ENCODE peak calls at places on chromosomes 7 and 10, in seven cellular contexts. T is left ventricle myocardium inferior; U is CD4-positive, CD25-positive, alpha-beta regulatory T cell; D is CD4-positive, alpha-beta memory T cell; K is CD8-positive, alpha-beta memory T cell; G is heart left ventricle; E is transverse colon. F is an unnamed sample.

GRCh38 chr10:68517188-68517587 is 10.1 kb downstream of the SLC25A16 start:
- DNase-seq in D (no peak), K (no peak), T (no peak), U (no peak), E (no peak), G (no peak), F (no peak)

GRCh38 chr7:46389131-46389530 is 468.1 kb upstream of the IGFBP3 start:
- DNase-seq in T (no peak), D (no peak), U (no peak), E (no peak), G (no peak), K (no peak), F (no peak)

GRCh38 chr10:62233494-62234283 is 35.0 kb downstream of the RTKN2 start:
- DNase-seq in D (no peak), K (no peak), T (no peak), E (no peak), G (no peak), U (no peak), F (peak; percentile 49)

GRCh38 chr10:107545717-107546116 is 381.2 kb upstream of the SORCS1 start:
- DNase-seq in D (no peak), G (no peak), U (no peak), T (no peak), E (no peak), K (no peak), F (no peak)

GRCh38 chr10:12711344-12711708 is 290.2 kb downstream of the CCDC3 start:
- DNase-seq in K (no peak), U (no peak), T (no peak), E (no peak), G (no peak), D (no peak), F (no peak)

GRCh38 chr7:156120552-156120951 is 308.3 kb upstream of the SHH start:
- DNase-seq in D (no peak), U (no peak), K (no peak), E (no peak), G (no peak), T (no peak), F (no peak)

GRCh38 chr10:44581996-44582395 is 197.1 kb upstream of the CXCL12 start:
- DNase-seq in U (no peak), G (no peak), E (no peak), T (no peak), D (no peak), K (no peak), F (no peak)

GRCh38 chr7:14888904-14889482 is 13.6 kb downstream of the DGKB start:
- DNase-seq in K (no peak), G (no peak), D (no peak), E (no peak), T (no peak), U (no peak), F (no peak)

GRCh38 chr10:15745748-15746147 is 26.0 kb upstream of the ITGA8 start:
- DNase-seq in T (peak; percentile 53), E (no peak), G (no peak), U (no peak), D (no peak), K (no peak), F (peak; percentile 45)

GRCh38 chr7:99607548-99607947 is 9.2 kb upstream of the ZSCAN25 start:
- DNase-seq in U (no peak), T (no peak), G (no peak), E (no peak), K (no peak), D (no peak), F (no peak)

GRCh38 chr10:124642076-124642710 is 102.0 kb downstream of the FAM53B start:
- DNase-seq in G (no peak), D (no peak), T (peak; percentile 79), E (no peak), K (no peak), U (no peak), F (no peak)

GRCh38 chr7:15399446-15399845 is 162.4 kb downstream of the AGMO start:
- DNase-seq in U (no peak), K (no peak), G (no peak), T (no peak), E (no peak), D (no peak), F (peak; percentile 1)

GRCh38 chr10:132368881-132369635 is 27.9 kb upstream of the PWWP2B start:
- DNase-seq in U (no peak), K (no peak), G (peak; percentile 14), T (no peak), D (no peak), E (no peak), F (no peak)

GRCh38 chr7:69770613-69771012 is 172.3 kb downstream of the AUTS2 start:
- DNase-seq in D (no peak), G (no peak), T (no peak), U (no peak), E (no peak), K (no peak), F (no peak)

GRCh38 chr10:71825217-71825616 is 25.8 kb downstream of the PSAP start:
- DNase-seq in E (no peak), K (no peak), G (no peak), T (no peak), U (no peak), D (no peak), F (no peak)
- H3K36me3 ChIP-seq in E (peaks cover 90% of the 10 kb centered on the region), K (peaks cover 75% of the 10 kb centered on the region), G (peaks cover 99% of the 10 kb centered on the region), T (peaks cover 100% of the 10 kb centered on the region), U (peaks cover 89% of the 10 kb centered on the region), D (peaks cover 79% of the 10 kb centered on the region), F (peaks cover 35% of the 10 kb centered on the region)

DNA sequence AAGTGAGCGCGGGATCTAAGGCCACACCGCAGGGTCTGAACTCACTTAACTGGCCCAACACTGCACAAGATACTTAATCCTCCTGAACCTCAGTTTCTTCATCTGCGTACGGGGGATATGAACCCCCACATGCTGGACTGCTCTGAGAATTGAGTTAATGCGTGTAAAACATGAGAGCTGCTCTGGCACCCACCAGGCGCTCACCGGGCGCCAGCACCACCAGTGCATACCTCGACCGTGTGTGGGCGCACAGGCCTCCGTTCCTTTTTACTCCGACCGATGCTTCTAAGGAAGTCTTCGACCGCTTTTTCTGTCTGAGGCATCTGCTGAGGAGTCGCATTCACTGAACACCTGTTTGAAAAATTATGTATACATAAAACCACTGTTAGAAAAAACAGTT is 27.2 kb downstream of the PITRM1 start:
- DNase-seq in T (no peak), D (no peak), G (no peak), U (no peak), E (no peak), K (no peak), F (no peak)
- H3K27ac ChIP-seq in T (no peak overlapping the region), D (no peak overlapping the region), G (no peak overlapping the region), U (no peak overlapping the region), E (no peak overlapping the region), K (no peak overlapping the region), F (no peak overlapping the region)

DNA sequence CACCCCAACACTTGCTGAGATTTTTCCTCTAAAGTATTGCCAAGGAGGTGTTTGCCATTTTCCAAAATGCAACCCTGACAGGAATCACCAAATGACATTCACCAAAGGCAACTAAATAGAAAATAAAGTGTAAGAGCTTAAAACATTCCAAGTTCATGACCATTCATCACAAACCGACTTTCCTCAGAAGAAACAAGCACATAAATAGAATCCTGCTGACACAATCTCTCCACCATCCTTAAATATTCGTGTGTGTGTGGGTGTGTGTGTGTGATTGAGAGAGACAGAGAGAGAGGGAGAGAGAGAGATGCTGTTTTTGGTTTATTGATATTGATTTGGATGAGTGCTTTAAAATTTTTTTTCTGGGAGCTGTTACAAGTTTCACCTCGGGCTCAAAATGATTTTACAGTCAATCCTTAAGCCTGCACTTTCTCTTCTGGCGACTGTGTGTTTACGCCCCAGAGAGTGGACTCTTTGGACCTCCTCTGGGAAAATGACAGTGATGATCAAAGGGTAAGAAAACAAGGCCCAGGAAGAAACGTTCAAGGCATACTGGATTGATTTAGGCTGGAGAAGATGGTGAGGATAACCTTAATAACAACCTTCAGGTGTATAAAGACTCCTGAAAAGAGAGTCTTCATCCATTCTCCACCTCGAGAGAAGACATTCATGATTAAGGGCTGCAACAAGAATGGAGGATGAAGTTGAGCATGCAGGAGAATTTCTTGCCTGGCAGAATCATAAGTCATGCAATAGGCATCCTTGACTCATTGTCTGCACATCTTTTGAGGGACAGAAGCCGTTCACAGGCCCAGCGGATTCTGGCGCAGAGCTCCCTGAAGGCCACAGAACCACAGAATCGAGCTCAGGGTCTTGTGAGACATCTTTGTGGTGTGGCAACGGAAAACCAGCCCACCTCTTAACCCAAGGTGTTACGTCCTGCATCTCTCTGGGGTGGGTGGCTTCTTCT is 104.4 kb upstream of the FGFR2 start:
- DNase-seq in G (no peak), T (no peak), U (no peak), E (no peak), D (no peak), K (no peak), F (no peak)
- H3K4me3 ChIP-seq in G (no peak overlapping the region), T (no peak overlapping the region), U (no peak overlapping the region), E (no peak overlapping the region), D (no peak overlapping the region), K (no peak overlapping the region), F (no peak overlapping the region)

GRCh38 chr10:77981281-77981680 is 48.0 kb downstream of the POLR3A start:
- DNase-seq in U (no peak), D (no peak), T (no peak), E (no peak), G (no peak), K (no peak), F (no peak)

GRCh38 chr10:77975086-77975666 is 48.6 kb upstream of the DLG5 start:
- DNase-seq in E (peak; percentile 41), G (no peak), D (no peak), T (no peak), U (no peak), K (no peak), F (no peak)

GRCh38 chr10:77977016-77977415 is 50.5 kb upstream of the DLG5 start:
- DNase-seq in K (no peak), U (no peak), T (no peak), G (no peak), E (no peak), D (no peak), F (no peak)

GRCh38 chr10:77979221-77979620 is 50.1 kb downstream of the POLR3A start:
- DNase-seq in T (no peak), G (no peak), D (no peak), K (no peak), U (no peak), E (no peak), F (no peak)

GRCh38 chr10:77977975-77978759 is 51.1 kb downstream of the POLR3A start:
- DNase-seq in K (no peak), G (no peak), E (no peak), T (no peak), D (no peak), U (no peak), F (no peak)
- H3K36me3 ChIP-seq in K (peaks cover 39% of the 10 kb centered on the region), G (peaks cover 77% of the 10 kb centered on the region), E (peaks cover 55% of the 10 kb centered on the region), T (peaks cover 76% of the 10 kb centered on the region), D (peaks cover 48% of the 10 kb centered on the region), U (peaks cover 63% of the 10 kb centered on the region), F (peaks cover 22% of the 10 kb centered on the region)

GRCh38 chr10:22635650-22636049 is 78.7 kb downstream of the PIP4K2A start:
- DNase-seq in G (no peak), U (no peak), D (no peak), E (no peak), T (no peak), K (no peak), F (no peak)

GRCh38 chr10:22633106-22633505 is 81.3 kb downstream of the PIP4K2A start:
- DNase-seq in T (no peak), K (no peak), G (no peak), D (no peak), U (no peak), E (no peak), F (no peak)

GRCh38 chr10:22633528-22633927 is 80.8 kb downstream of the PIP4K2A start:
- DNase-seq in K (no peak), E (no peak), U (no peak), T (no peak), D (no peak), G (no peak), F (no peak)

GRCh38 chr10:22634093-22634492 is 80.3 kb downstream of the PIP4K2A start:
- DNase-seq in U (no peak), D (peak; percentile 32), E (no peak), K (no peak), T (no peak), G (no peak), F (no peak)

GRCh38 chr10:22634606-22635467 is 79.5 kb downstream of the PIP4K2A start:
- DNase-seq in D (no peak), G (no peak), U (no peak), T (no peak), K (no peak), E (no peak), F (no peak)
- H3K27ac ChIP-seq in D (peak overlapping the region; percentile 36), G (no peak overlapping the region), U (peak overlapping the region; percentile 53), T (no peak overlapping the region), K (peak overlapping the region; percentile 3), E (peak overlapping the region; percentile 0), F (no peak overlapping the region)

F was measured in fibroblast of lung.